ENCODE peak calls at places on chromosomes 3 and 15, in four cellular contexts. O, M, P and F are unnamed samples.

GRCh38 chr15:60912984-60913697 is 316.0 kb downstream of the RORA start:
- DNase-seq in O (no peak), M (no peak), P (no peak), F (no peak)

GRCh38 chr3:81761904-81762565 is 590 bp upstream of the GBE1 start:
- DNase-seq in O (no peak), M (no peak), P (no peak), F (no peak)

GRCh38 chr3:145144361-145144760 is 1016.6 kb downstream of the PLOD2 start:
- DNase-seq in O (no peak), M (no peak), P (no peak), F (no peak)

GRCh38 chr3:9121366-9121765 is 128.1 kb downstream of the SRGAP3 start:
- DNase-seq in O (no peak), M (no peak), P (no peak), F (no peak)

GRCh38 chr3:11933529-11933928 is 70.7 kb upstream of the SYN2 start:
- DNase-seq in O (peak; percentile 35), M (no peak), P (no peak), F (no peak)

GRCh38 chr15:80160570-80161156 is 7.9 kb downstream of the FAH start:
- DNase-seq in O (peak; percentile 76), M (peak; percentile 87), P (peak; percentile 96), F (peak; percentile 68)

GRCh38 chr15:59160880-59161593 is 45.6 kb upstream of the LDHAL6B start:
- DNase-seq in O (no peak), M (peak; percentile 25), P (peak; percentile 20), F (no peak)

GRCh38 chr15:66862878-66863335 is 160.9 kb downstream of the SMAD6 start:
- DNase-seq in O (peak; percentile 87), M (peak; percentile 60), P (peak; percentile 87), F (peak; percentile 92)

GRCh38 chr15:92614791-92615785 is 40.5 kb downstream of the FAM174B start:
- DNase-seq in O (peak; percentile 40), M (no peak), P (no peak), F (no peak)

GRCh38 chr15:68528891-68529290 is 49.9 kb upstream of the CORO2B start:
- DNase-seq in O (no peak), M (no peak), P (no peak), F (no peak)

GRCh38 chr15:45265506-45265905 is 13.5 kb downstream of the SLC28A2 start:
- DNase-seq in O (no peak), M (no peak), P (no peak), F (no peak)

GRCh38 chr15:39022532-39023305 is 458.1 kb upstream of the RASGRP1 start:
- DNase-seq in O (no peak), M (no peak), P (no peak), F (no peak)

GRCh38 chr3:194245975-194246561 is 105.1 kb downstream of the CPN2 start:
- DNase-seq in O (no peak), M (no peak), P (no peak), F (peak; percentile 47)

GRCh38 chr15:72790302-72790955 is 6.9 kb upstream of the ADPGK start:
- DNase-seq in O (no peak), M (no peak), P (peak; percentile 60), F (no peak)

DNA sequence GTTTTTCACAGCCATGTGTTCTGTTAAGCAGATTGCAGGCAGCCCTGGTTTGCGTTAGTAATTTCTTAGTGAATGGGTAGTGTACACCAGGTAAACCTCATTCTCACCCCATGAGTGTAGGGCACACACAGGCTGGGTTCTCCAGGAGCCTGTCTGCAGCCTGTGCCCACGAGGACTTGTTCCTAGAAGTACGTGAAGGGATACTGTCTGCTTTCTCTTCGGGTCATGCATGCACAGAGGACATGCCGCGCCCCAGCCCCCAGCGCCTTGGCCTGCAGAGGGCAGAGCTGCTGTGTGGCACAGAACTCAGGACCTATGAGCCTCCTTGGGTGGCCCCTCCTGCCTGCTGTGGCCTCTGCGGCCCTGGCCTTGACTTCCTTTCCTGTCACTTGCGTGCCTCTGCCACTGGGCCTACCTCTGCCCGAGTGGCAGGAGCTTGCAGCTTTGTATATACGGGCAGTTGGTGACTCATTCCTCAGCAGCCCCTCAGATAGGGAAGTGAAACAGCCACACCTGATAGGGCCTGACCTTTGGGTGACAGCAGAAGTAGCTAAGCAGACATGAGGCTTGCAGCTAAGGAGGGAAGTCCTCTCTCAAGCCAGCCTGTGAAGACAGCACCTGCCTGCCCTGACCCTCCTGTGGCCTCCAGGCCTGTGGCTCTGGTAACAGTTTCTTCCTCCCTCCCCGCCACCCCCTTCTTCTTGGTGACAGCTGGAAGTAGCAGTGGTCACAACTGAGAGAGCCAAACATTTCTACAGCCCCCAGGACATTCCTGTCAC is 19.5 kb downstream of the PPCDC start:
- DNase-seq in O (peak; percentile 90), M (peak; percentile 93), P (peak; percentile 64), F (peak; percentile 89)
- TF ChIP-seq CTCF in O (no peak), M (peak; percentile 99), P (peak; percentile 34), F (peak; percentile 67)

GRCh38 chr3:43248194-43248593 is 38.1 kb upstream of the SNRK start:
- DNase-seq in O (no peak), M (no peak), P (no peak), F (no peak)
- H3K27ac ChIP-seq in O (no peak overlapping the region), M (no peak overlapping the region), P (no peak overlapping the region), F (no peak overlapping the region)

DNA sequence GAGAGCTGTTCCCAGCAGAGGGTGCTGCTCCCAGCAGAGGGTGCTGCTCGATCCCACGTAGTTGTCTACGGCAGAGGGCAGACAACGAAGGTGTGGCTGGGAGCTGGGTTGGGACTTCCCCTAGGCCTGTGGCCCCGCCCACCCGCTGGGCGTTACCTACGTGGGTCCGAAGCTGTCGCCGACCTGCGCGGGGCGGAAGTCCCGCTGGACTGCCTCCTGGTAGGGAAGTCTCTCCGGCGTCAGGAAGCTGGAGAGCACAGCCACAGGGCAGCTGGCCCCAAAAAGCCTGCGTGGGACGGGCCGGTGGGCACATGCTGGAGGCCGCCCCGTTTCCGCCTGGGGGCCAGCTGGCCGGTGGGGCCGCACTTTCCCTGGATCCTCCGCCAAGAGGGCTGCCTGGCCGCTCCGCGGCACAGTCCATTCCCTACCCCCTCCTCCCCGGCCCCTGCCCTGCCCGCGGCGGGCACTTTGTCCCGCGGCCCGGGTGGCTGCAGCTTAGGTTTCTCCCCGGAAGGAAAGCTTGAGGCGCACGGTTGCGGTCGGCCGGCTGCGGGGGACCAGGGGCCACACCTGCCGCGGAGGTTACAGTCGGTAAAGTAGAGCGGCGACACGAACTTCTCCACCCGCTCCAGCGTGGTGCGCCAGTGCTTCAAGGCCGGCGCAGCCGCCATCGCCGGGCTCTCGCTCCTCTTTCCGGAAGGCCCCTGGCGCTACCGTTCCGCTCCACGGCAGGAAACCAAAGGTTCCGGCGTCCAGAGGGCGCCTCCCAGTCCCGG is at the start of gene MAN2C1:
- DNase-seq in O (peak; percentile 95), M (peak; percentile 95), P (peak; percentile 94), F (peak; percentile 94)
- TF ChIP-seq CTCF in O (no peak), M (peak; percentile 98), P (peak; percentile 78), F (peak; percentile 81)

GRCh38 chr15:56245871-56246814 is 2.5 kb upstream of the RFX7 start:
- DNase-seq in O (peak; percentile 90), M (peak; percentile 82), P (peak; percentile 83), F (peak; percentile 89)
- H3K27ac ChIP-seq in O (no peak overlapping the region), M (peak overlapping the region; percentile 98), P (no peak overlapping the region), F (no peak overlapping the region)

GRCh38 chr15:84937144-84937543 is 44.5 kb upstream of the PDE8A start:
- DNase-seq in O (no peak), M (no peak), P (peak; percentile 16), F (no peak)

GRCh38 chr15:84929795-84930371 is 45.4 kb downstream of the SLC28A1 start:
- DNase-seq in O (no peak), M (peak; percentile 90), P (peak; percentile 72), F (no peak)

GRCh38 chr15:84938726-84939125 is 42.9 kb upstream of the PDE8A start:
- DNase-seq in O (no peak), M (no peak), P (no peak), F (no peak)

GRCh38 chr15:84940399-84940798 is 41.3 kb upstream of the PDE8A start:
- DNase-seq in O (no peak), M (no peak), P (no peak), F (no peak)

DNA sequence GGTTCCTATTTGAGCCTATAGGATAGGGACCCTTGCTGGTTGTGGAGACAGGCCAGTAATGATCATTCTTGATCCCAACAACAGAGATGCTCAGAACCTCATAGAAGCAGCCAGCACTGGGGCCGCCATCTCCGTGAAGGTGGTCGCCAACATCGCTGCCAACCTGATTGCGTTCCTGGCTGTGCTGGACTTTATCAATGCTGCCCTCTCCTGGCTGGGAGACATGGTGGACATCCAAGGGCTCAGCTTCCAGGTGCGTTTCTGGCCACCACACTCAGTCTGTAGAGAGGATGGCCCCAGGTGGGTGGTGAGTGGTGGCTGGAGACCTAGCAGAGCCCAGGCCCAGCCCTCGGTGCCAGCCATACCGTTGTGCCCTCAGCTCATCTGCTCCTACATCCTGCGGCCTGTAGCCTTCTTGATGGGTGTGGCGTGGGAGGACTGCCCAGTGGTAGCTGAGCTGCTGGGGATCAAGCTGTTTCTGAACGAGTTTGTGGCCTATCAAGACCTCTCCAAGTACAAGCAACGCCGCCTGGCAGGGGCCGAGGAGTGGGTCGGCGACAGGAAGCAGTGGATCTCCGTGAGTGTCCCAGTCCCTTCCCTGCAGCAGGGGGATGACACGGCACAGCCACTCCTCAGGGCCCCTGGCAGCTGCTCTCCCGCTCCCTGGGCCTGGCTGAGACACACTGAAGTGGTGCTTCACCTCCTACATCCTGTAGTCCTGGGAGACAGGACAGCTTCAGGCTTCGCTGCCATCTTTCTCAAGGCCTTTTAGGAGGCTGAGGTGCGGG is 46.5 kb upstream of the PDE8A start:
- DNase-seq in O (no peak), M (peak; percentile 31), P (no peak), F (no peak)
- TF ChIP-seq CTCF in O (no peak), M (peak; percentile 86), P (no peak), F (peak; percentile 34)